ENCODE peak calls at places on chromosome 5, in five cellular contexts. One of them, this sample, is unnamed.

GRCh38 chr5:138138949-138139775 is at the start of gene NME5:
- DNase-seq in HCT116: peak; percentile 48
- DNase-seq in GM23248: no peak
- DNase-seq in PC-3: peak; percentile 20
- DNase-seq in hepatocyte: peak; percentile 66
- DNase-seq in this sample: no peak

GRCh38 chr5:125412051-125412560 is 665.7 kb upstream of the ZNF608 start:
- DNase-seq in HCT116: no peak
- DNase-seq in GM23248: peak; percentile 43
- DNase-seq in PC-3: peak; percentile 64
- DNase-seq in hepatocyte: peak; percentile 74
- DNase-seq in this sample: peak; percentile 45

GRCh38 chr5:103178167-103178566 is 58.1 kb downstream of the PPIP5K2 start:
- DNase-seq in HCT116: no peak
- DNase-seq in GM23248: peak; percentile 2
- DNase-seq in PC-3: peak; percentile 25
- DNase-seq in hepatocyte: no peak
- DNase-seq in this sample: no peak

GRCh38 chr5:102654559-102655354 is 100.3 kb upstream of the PAM start:
- DNase-seq in HCT116: no peak
- DNase-seq in GM23248: peak; percentile 58
- DNase-seq in PC-3: no peak
- DNase-seq in hepatocyte: no peak
- DNase-seq in this sample: no peak

GRCh38 chr5:112004867-112005532 is 248.0 kb upstream of the NREP start:
- DNase-seq in HCT116: no peak
- DNase-seq in GM23248: peak; percentile 89
- DNase-seq in PC-3: peak; percentile 61
- DNase-seq in hepatocyte: no peak
- DNase-seq in this sample: no peak

GRCh38 chr5:169122951-169123350 is 178.0 kb downstream of the SLIT3 start:
- DNase-seq in HCT116: no peak
- DNase-seq in GM23248: no peak
- DNase-seq in PC-3: no peak
- DNase-seq in hepatocyte: no peak
- DNase-seq in this sample: no peak

GRCh38 chr5:169158764-169159163 is 142.2 kb downstream of the SLIT3 start:
- DNase-seq in HCT116: no peak
- DNase-seq in GM23248: no peak
- DNase-seq in PC-3: no peak
- DNase-seq in hepatocyte: no peak
- DNase-seq in this sample: no peak

GRCh38 chr5:125262782-125263181 is 516.3 kb upstream of the ZNF608 start:
- DNase-seq in HCT116: no peak
- DNase-seq in GM23248: peak; percentile 7
- DNase-seq in PC-3: peak; percentile 36
- DNase-seq in hepatocyte: no peak
- DNase-seq in this sample: no peak

GRCh38 chr5:115209279-115209678 is 39.6 kb upstream of the TRIM36 start:
- DNase-seq in HCT116: no peak
- DNase-seq in GM23248: no peak
- DNase-seq in PC-3: no peak
- DNase-seq in hepatocyte: no peak
- DNase-seq in this sample: peak; percentile 92

GRCh38 chr5:74541381-74541781 is 99.1 kb downstream of the ENC1 start:
- DNase-seq in HCT116: no peak
- DNase-seq in GM23248: peak; percentile 43
- DNase-seq in PC-3: peak; percentile 84
- DNase-seq in hepatocyte: no peak
- DNase-seq in this sample: no peak

GRCh38 chr5:143161893-143162520 is 241.5 kb downstream of the NR3C1 start:
- DNase-seq in HCT116: no peak
- DNase-seq in GM23248: peak; percentile 96
- DNase-seq in PC-3: no peak
- DNase-seq in hepatocyte: peak; percentile 44
- DNase-seq in this sample: no peak

GRCh38 chr5:530001-530400 is 5.8 kb upstream of the SLC9A3 start:
- DNase-seq in HCT116: no peak
- DNase-seq in GM23248: no peak
- DNase-seq in PC-3: no peak
- DNase-seq in hepatocyte: no peak
- DNase-seq in this sample: peak; percentile 32
- TF ChIP-seq EZH2phosphoT487 in HCT116: no peak
- TF ChIP-seq EZH2phosphoT487 in GM23248: no peak
- TF ChIP-seq EZH2phosphoT487 in PC-3: no peak
- TF ChIP-seq EZH2phosphoT487 in hepatocyte: no peak
- TF ChIP-seq EZH2phosphoT487 in this sample: no peak

DNA sequence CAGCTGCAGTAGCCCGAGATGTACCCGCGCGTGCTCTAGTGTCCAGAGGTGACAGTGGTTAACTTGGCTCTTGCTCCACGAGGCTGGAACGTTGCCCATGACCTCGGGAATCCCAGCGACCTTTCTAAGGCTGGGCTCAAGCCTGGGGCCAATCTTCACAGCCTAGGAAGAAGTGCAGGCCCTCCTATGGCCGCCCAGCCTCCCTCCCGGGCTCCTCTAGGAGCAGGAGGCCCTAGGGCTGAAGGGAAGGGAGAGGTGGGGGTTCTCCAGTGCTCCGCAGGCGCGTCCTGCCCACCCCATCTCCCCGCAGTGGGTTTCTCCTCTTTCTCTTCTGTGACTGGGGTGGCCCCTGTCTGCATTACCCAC is 13.3 kb downstream of the NR2F1 start:
- DNase-seq in HCT116: no peak
- DNase-seq in GM23248: no peak
- DNase-seq in PC-3: no peak
- DNase-seq in hepatocyte: no peak
- DNase-seq in this sample: no peak
- H3K4me3 ChIP-seq in HCT116: no peak overlapping the region
- H3K4me3 ChIP-seq in GM23248: no peak overlapping the region
- H3K4me3 ChIP-seq in PC-3: no peak overlapping the region
- H3K4me3 ChIP-seq in hepatocyte: no peak overlapping the region
- H3K4me3 ChIP-seq in this sample: no peak overlapping the region

DNA sequence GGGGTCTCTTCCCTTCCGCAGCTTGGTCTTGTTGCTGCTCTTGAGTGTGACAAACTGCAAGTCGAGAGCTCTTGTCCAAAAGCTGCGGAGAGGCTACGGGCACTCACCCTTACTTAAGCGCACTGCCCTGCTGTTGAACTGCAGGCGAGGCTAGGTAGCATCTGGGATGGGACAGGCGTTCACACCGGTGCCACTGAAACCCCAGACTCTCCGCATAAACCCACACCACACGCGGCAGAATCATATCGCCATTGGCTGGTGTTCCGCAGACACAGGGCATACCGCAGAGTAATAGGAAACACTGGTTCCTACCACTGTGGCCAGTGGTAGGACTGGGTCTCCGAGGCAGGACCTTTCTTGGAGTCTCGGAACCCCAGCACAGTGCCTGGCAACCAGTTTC is 2.2 kb upstream of the NPR3 start:
- DNase-seq in HCT116: no peak
- DNase-seq in GM23248: no peak
- DNase-seq in PC-3: no peak
- DNase-seq in hepatocyte: no peak
- DNase-seq in this sample: no peak
- H2AFZ ChIP-seq in HCT116: peak overlapping the region; percentile 87
- H2AFZ ChIP-seq in GM23248: no peak overlapping the region
- H2AFZ ChIP-seq in PC-3: no peak overlapping the region
- H2AFZ ChIP-seq in hepatocyte: no peak overlapping the region
- H2AFZ ChIP-seq in this sample: no peak overlapping the region

GRCh38 chr5:57692582-57693487 is 210.2 kb upstream of the ACTBL2 start:
- DNase-seq in HCT116: peak; percentile 94
- DNase-seq in GM23248: peak; percentile 97
- DNase-seq in PC-3: peak; percentile 85
- DNase-seq in hepatocyte: peak; percentile 85
- DNase-seq in this sample: no peak

GRCh38 chr5:57690724-57691123 is 208.1 kb upstream of the ACTBL2 start:
- DNase-seq in HCT116: no peak
- DNase-seq in GM23248: no peak
- DNase-seq in PC-3: no peak
- DNase-seq in hepatocyte: no peak
- DNase-seq in this sample: no peak

GRCh38 chr5:57695179-57695578 is 212.6 kb upstream of the ACTBL2 start:
- DNase-seq in HCT116: no peak
- DNase-seq in GM23248: no peak
- DNase-seq in PC-3: no peak
- DNase-seq in hepatocyte: peak; percentile 32
- DNase-seq in this sample: no peak

GRCh38 chr5:57696005-57696755 is 213.6 kb upstream of the ACTBL2 start:
- DNase-seq in HCT116: no peak
- DNase-seq in GM23248: peak; percentile 4
- DNase-seq in PC-3: no peak
- DNase-seq in hepatocyte: no peak
- DNase-seq in this sample: no peak

DNA sequence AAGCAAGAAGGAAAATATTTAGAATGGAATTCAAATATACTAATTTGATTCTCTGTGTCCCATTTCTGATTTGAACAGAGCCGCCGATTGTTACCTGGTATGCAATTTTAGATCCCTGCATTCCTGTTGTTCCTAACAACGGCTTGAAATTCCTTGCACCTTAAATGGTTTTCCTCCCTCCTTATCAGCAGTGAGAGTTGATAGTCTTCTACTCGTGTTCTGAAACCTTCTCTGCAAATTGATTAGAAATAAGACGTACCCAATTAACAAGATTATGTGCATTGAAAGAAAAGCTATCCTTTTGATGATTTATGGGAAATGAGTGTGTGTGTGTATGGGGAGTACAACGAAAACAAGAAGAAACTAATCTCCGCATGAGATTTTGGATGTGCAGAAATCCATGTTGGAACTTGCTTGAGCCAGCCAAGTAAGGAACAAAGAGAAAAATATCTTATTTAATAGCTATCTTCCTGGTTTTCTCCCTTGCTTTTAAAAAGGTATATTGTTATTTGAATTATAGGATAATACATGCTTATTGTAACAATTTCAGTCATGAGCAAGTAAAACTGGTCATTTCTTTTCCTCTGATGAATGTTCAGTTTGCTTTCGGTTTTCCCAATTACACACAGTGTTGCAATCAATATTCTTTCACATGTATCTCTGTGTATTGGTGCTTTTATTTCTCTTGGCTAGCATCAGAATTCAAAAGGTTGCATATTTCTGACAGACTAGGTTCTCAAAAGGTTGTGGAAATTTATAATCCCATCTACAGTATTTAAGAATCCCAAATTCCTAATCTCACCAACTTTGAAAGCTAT is 211.1 kb upstream of the ACTBL2 start:
- DNase-seq in HCT116: no peak
- DNase-seq in GM23248: peak; percentile 51
- DNase-seq in PC-3: no peak
- DNase-seq in hepatocyte: no peak
- DNase-seq in this sample: no peak
- TF ChIP-seq EZH2phosphoT487 in HCT116: no peak
- TF ChIP-seq EZH2phosphoT487 in GM23248: no peak
- TF ChIP-seq EZH2phosphoT487 in PC-3: no peak
- TF ChIP-seq EZH2phosphoT487 in hepatocyte: no peak
- TF ChIP-seq EZH2phosphoT487 in this sample: no peak

GRCh38 chr5:14036947-14037346 is 92.5 kb upstream of the DNAH5 start:
- DNase-seq in HCT116: no peak
- DNase-seq in GM23248: peak; percentile 53
- DNase-seq in PC-3: no peak
- DNase-seq in hepatocyte: no peak
- DNase-seq in this sample: no peak
- H3K4me3 ChIP-seq in HCT116: no peak overlapping the region
- H3K4me3 ChIP-seq in GM23248: peak overlapping the region; percentile 45
- H3K4me3 ChIP-seq in PC-3: peak overlapping the region; percentile 51
- H3K4me3 ChIP-seq in hepatocyte: no peak overlapping the region
- H3K4me3 ChIP-seq in this sample: no peak overlapping the region

DNA sequence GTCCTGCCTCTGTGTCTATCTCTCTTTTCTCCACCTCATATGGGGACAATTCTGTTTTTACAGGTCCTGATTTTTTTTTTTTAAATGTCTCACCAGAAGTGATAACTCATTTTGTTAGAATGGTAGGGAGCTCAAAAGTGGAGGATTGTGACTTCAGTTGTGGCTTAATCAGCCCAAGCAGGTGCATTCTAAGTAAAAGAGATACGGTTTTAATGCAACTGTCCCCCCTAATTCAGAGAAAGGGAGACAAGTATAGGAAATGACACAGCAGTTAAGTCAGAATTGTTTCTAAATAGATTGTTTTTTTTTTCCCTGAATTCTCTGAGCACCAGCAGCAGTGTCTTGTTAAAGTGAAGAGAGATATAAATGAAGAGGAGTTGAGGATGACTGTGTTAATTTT is 24.5 kb downstream of the MAST4 start:
- DNase-seq in HCT116: no peak
- DNase-seq in GM23248: no peak
- DNase-seq in PC-3: no peak
- DNase-seq in hepatocyte: no peak
- DNase-seq in this sample: no peak
- H2AFZ ChIP-seq in HCT116: no peak overlapping the region
- H2AFZ ChIP-seq in GM23248: no peak overlapping the region
- H2AFZ ChIP-seq in PC-3: no peak overlapping the region
- H2AFZ ChIP-seq in hepatocyte: no peak overlapping the region
- H2AFZ ChIP-seq in this sample: no peak overlapping the region

DNA sequence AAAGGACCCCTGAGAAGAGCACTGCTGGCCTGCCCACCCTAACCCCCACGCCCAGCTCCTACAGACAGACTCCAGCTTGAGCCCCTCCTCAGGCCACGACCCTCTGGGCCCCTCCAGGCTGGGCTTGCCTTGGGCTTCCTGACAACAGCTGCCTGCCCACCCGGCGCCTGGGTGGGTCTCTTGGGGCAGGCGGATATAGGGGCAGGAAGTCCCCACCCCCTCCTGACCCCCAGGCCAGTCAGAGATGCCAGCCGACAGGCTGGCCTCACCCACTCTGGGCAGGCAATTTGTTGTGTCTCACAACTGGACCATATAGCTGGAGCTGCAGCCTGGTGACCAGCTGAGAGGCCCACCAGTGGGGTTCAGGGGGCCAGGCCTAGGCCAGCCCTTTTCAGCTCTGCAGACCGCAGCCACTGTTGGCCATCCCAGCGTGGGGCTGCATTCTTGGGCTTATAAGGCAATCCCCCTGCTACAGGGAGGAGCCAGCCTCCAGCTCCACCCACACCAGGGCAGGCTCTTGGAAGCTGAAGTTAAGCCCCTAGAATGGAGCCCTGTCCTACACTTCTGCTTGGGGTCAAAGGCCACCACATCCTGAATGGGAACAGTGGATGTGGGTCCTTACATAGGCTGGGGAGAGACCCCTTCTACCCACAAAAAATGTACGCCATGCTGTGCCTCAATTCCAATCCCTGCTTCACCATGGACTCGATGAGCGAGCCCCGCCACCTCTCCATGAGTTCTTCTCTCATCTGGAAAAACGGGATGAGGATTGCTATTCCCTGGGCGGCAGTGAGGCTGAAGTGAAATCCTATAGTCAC is 2.0 kb downstream of the PDLIM7 start:
- DNase-seq in HCT116: no peak
- DNase-seq in GM23248: peak; percentile 85
- DNase-seq in PC-3: peak; percentile 31
- DNase-seq in hepatocyte: peak; percentile 77
- DNase-seq in this sample: peak; percentile 16
- TF ChIP-seq EZH2phosphoT487 in HCT116: no peak
- TF ChIP-seq EZH2phosphoT487 in GM23248: no peak
- TF ChIP-seq EZH2phosphoT487 in PC-3: no peak
- TF ChIP-seq EZH2phosphoT487 in hepatocyte: no peak
- TF ChIP-seq EZH2phosphoT487 in this sample: no peak